ENCODE peak calls at places on chromosomes 4 and X, in nine cellular contexts. I is nephron progenitor cell; X is Calu3; W is lower leg skin; Z is fibroblast of lung; M is right atrium auricular region; Q is CD8-positive, alpha-beta T cell; D is A549; B is mucosa of descending colon. J is an unnamed sample.

GRCh38 chr4:80322716-80323115 is 12.8 kb upstream of the CFAP299 start:
- DNase-seq in I (no peak), X (peak), W (no peak), Z (peak), M (no peak), Q (no peak), D (no peak), B (no peak), J (no peak)

GRCh38 chrX:96474357-96475125 is 210.1 kb upstream of the DIAPH2 start:
- DNase-seq in I (no peak), X (peak), W (no peak), Z (no peak), M (no peak), Q (no peak), D (peak), B (no peak), J (no peak)

GRCh38 chrX:118356154-118356701 is 10.3 kb downstream of the WDR44 start:
- DNase-seq in I (no peak), X (no peak), W (no peak), Z (no peak), M (no peak), Q (no peak), D (no peak), B (no peak), J (no peak)

GRCh38 chr4:9891740-9892139 is 110.3 kb downstream of the DRD5 start:
- DNase-seq in I (no peak), X (no peak), W (no peak), Z (no peak), M (no peak), Q (no peak), D (no peak), B (no peak), J (no peak)

GRCh38 chrX:34381241-34381640 is 249.1 kb upstream of the FAM47A start:
- DNase-seq in I (no peak), X (no peak), W (no peak), Z (no peak), M (no peak), Q (no peak), D (no peak), B (no peak), J (no peak)

GRCh38 chr4:116303736-116304188 is 781.6 kb downstream of the TRAM1L1 start:
- DNase-seq in I (no peak), X (no peak), W (no peak), Z (no peak), M (no peak), Q (no peak), D (no peak), B (no peak), J (no peak)

GRCh38 chr4:836781-837301 is 10.9 kb upstream of the CPLX1 start:
- DNase-seq in I (no peak), X (no peak), W (no peak), Z (no peak), M (no peak), Q (no peak), D (no peak), B (no peak), J (no peak)

GRCh38 chr4:128163177-128164117 is 102.3 kb downstream of the LARP1B start:
- DNase-seq in I (no peak), X (no peak), W (no peak), Z (peak), M (no peak), Q (no peak), D (peak), B (no peak), J (no peak)

GRCh38 chrX:39753296-39753996 is 344.3 kb downstream of the BCOR start:
- DNase-seq in I (no peak), X (peak), W (no peak), Z (peak), M (no peak), Q (no peak), D (peak), B (no peak), J (no peak)

GRCh38 chr4:84063618-84064017 is 435.5 kb downstream of the NKX6-1 start:
- DNase-seq in I (no peak), X (no peak), W (no peak), Z (no peak), M (no peak), Q (no peak), D (no peak), B (no peak), J (no peak)

GRCh38 chrX:22686138-22686541 is 313.6 kb upstream of the DDX53 start:
- DNase-seq in I (no peak), X (no peak), W (peak), Z (peak), M (no peak), Q (no peak), D (no peak), B (no peak), J (peak)

GRCh38 chr4:25654971-25655963 is at the start of gene SLC34A2:
- DNase-seq in I (peak), X (peak), W (no peak), Z (no peak), M (no peak), Q (no peak), D (no peak), B (peak), J (no peak)

GRCh38 chr4:96170198-96170597 is 330.3 kb downstream of the PDHA2 start:
- DNase-seq in I (no peak), X (no peak), W (no peak), Z (no peak), M (no peak), Q (no peak), D (peak), B (no peak), J (no peak)

GRCh38 chrX:125651426-125651825 is 331.8 kb downstream of the TEX13C start:
- DNase-seq in I (no peak), X (no peak), W (no peak), Z (peak), M (no peak), Q (no peak), D (no peak), B (no peak), J (no peak)

GRCh38 chrX:48976086-48976485 is 4.4 kb upstream of the KCND1 start:
- DNase-seq in I (no peak), X (no peak), W (no peak), Z (no peak), M (no peak), Q (no peak), D (no peak), B (no peak), J (no peak)

GRCh38 chrX:68936186-68936585 is 107.4 kb downstream of the EFNB1 start:
- DNase-seq in I (no peak), X (no peak), W (no peak), Z (no peak), M (no peak), Q (no peak), D (no peak), B (no peak), J (peak)

GRCh38 chr4:67130411-67130810 is 414.9 kb downstream of the CENPC start:
- DNase-seq in I (no peak), X (no peak), W (no peak), Z (peak), M (no peak), Q (no peak), D (no peak), B (no peak), J (no peak)

GRCh38 chrX:129650821-129651510 is 3.8 kb downstream of the APLN start:
- DNase-seq in I (no peak), X (no peak), W (no peak), Z (no peak), M (peak), Q (peak), D (no peak), B (no peak), J (no peak)

GRCh38 chr4:79015406-79015805 is 76.2 kb upstream of the PAQR3 start:
- DNase-seq in I (no peak), X (no peak), W (no peak), Z (no peak), M (no peak), Q (no peak), D (no peak), B (no peak), J (no peak)

GRCh38 chr4:113112341-113112978 is 63.0 kb downstream of the ANK2 start:
- DNase-seq in I (peak), X (no peak), W (no peak), Z (no peak), M (no peak), Q (no peak), D (no peak), B (no peak), J (no peak)

GRCh38 chr4:173801876-173802713 is 272.1 kb upstream of the HAND2 start:
- DNase-seq in I (no peak), X (no peak), W (no peak), Z (peak), M (no peak), Q (no peak), D (no peak), B (no peak), J (no peak)

GRCh38 chrX:12469296-12469695 is 321.9 kb upstream of the PRPS2 start:
- DNase-seq in I (no peak), X (peak), W (no peak), Z (peak), M (no peak), Q (no peak), D (no peak), B (no peak), J (no peak)

GRCh38 chrX:41491267-41492004 is 44.3 kb downstream of the NYX start:
- DNase-seq in I (no peak), X (peak), W (no peak), Z (peak), M (peak), Q (no peak), D (peak), B (no peak), J (peak)

GRCh38 chr4:128322986-128323385 is 35.4 kb upstream of the PGRMC2 start:
- DNase-seq in I (no peak), X (peak), W (no peak), Z (peak), M (no peak), Q (no peak), D (peak), B (no peak), J (no peak)

GRCh38 chrX:136619889-136620505 is 28.0 kb upstream of the CD40LG start:
- DNase-seq in I (no peak), X (no peak), W (no peak), Z (no peak), M (no peak), Q (no peak), D (no peak), B (no peak), J (no peak)

GRCh38 chr4:141636771-141637460 is 533 bp downstream of the IL15 start:
- DNase-seq in I (peak), X (peak), W (no peak), Z (peak), M (no peak), Q (peak), D (peak), B (peak), J (peak)

GRCh38 chr4:78756721-78757120 is 19.4 kb upstream of the BMP2K start:
- DNase-seq in I (no peak), X (no peak), W (no peak), Z (no peak), M (no peak), Q (no peak), D (no peak), B (no peak), J (no peak)

GRCh38 chrX:7201481-7201880 is 53.5 kb upstream of the PUDP start:
- DNase-seq in I (no peak), X (no peak), W (no peak), Z (no peak), M (no peak), Q (no peak), D (no peak), B (no peak), J (no peak)

GRCh38 chr4:71187399-71188196 is 151.2 kb upstream of the SLC4A4 start:
- DNase-seq in I (peak), X (peak), W (no peak), Z (peak), M (peak), Q (peak), D (peak), B (peak), J (peak)

GRCh38 chr4:152735302-152735917 is 44.1 kb downstream of the TIGD4 start:
- DNase-seq in I (no peak), X (no peak), W (no peak), Z (peak), M (no peak), Q (no peak), D (peak), B (no peak), J (no peak)

GRCh38 chr4:26619784-26620183 is 35.9 kb downstream of the TBC1D19 start:
- DNase-seq in I (no peak), X (no peak), W (no peak), Z (peak), M (no peak), Q (no peak), D (no peak), B (no peak), J (no peak)

GRCh38 chrX:44903107-44903506 is 30.1 kb downstream of the KDM6A start:
- DNase-seq in I (no peak), X (no peak), W (no peak), Z (peak), M (no peak), Q (no peak), D (peak), B (no peak), J (no peak)

GRCh38 chrX:71489540-71489939 is 43.4 kb upstream of the OGT start:
- DNase-seq in I (no peak), X (no peak), W (no peak), Z (peak), M (no peak), Q (no peak), D (no peak), B (no peak), J (no peak)
- TF ChIP-seq CTCF in I (no peak), X (no peak), W (no peak), Z (no peak), M (no peak), Q (no peak), D (no peak), B (no peak), J (no peak)

GRCh38 chr4:137226900-137227299 is 305.4 kb downstream of the PCDH18 start:
- DNase-seq in I (no peak), X (peak), W (no peak), Z (peak), M (no peak), Q (no peak), D (peak), B (no peak), J (no peak)

DNA sequence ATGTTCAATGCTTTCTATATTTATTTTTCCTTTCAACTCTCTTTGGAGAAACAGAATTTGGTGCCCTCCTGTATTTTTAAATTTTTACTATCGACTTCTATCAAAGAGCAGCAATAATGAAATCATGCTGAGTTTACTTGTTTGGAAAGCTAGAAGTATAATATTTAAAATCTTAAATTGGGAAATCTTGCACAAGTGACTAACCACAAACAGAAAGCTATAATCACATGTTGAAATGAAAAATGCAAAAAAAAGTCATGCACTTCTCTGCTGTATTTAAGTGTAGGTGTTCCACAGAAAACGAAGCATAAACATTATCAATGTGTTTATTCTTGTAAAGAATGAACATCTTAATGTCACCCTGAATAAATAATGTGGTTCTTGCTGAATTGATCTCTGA is 306.1 kb downstream of the PCDH18 start:
- DNase-seq in I (no peak), X (no peak), W (no peak), Z (no peak), M (no peak), Q (no peak), D (no peak), B (no peak), J (no peak)
- TF ChIP-seq CTCF in I (no peak), X (no peak), W (no peak), Z (no peak), M (no peak), Q (no peak), D (no peak), B (no peak), J (no peak)

DNA sequence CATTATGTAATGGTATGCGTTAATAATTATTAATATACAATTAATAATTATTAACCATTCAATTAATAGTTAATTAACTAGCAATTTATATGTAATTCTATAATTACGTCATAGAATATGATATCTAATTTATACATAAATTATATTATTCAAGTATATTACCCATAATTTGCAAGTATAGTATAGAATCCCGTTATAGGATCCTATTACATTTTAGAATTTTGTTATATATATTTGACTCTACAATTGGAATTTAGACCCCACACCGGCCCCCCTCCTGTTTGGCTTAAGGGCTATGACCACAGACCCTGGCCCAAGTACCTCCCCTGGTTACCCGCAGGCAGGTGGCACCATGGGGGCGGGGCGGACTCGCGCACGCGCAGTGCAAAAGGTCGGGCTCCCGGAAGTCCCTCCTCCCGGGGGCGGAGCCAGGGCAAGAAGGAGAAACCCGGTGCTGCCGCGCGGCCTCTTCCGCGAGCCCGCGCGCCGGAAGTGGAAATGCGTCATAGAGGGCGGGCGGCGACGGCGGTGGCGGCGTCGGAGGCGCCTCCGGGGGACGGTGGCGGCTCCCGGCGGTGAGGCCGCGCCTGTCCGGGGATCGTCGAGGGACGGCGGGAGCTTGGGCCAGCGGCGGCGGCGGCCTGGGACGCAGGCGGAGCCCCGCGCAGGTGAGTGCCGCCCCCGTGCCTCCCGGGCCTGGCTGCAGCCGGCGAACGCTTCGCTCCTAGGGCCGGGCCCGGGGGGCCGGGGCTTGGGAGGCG is at the start of gene AKAP17A:
- DNase-seq in I (peak), X (peak), W (peak), Z (peak), M (peak), Q (peak), D (peak), B (peak), J (peak)
- TF ChIP-seq CTCF in I (no peak), X (no peak), W (no peak), Z (no peak), M (no peak), Q (no peak), D (no peak), B (no peak), J (no peak)

DNA sequence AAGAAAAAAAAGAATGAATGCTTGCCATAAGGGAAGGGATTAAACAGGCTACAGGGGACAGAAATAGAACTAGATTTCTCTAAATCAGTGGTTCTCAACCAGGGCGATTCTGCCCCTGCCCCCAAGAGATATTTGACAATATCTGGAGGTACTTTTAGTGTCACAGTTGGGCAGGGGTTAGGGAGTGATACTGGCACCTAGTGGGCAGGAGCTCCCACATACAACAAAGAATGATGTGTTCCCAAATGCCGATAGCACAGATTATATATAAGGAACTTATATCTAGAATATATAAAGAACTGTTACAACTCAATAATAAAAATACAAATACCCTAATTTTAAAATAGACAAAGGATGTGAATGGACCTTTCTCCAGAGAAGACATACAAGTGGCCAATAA is 14.7 kb downstream of the S100G start:
- DNase-seq in I (no peak), X (no peak), W (no peak), Z (no peak), M (no peak), Q (no peak), D (no peak), B (no peak), J (no peak)
- TF ChIP-seq CTCF in I (no peak), X (no peak), W (no peak), Z (peak), M (no peak), Q (no peak), D (no peak), B (no peak), J (no peak)

J was measured in sigmoid colon.